ENCODE peak calls at places on chromosome 14, in ten cellular contexts. S is Peyer's patch, K is GM23248, Z is heart left ventricle, P is cardiac muscle cell, Q is right lobe of liver, M is psoas muscle, F is left ventricle myocardium inferior, R is kidney, T is tibial nerve. X is an unnamed sample.

GRCh38 chr14:41872906-41873305 is 266.2 kb downstream of the LRFN5 start:
- DNase-seq in S (no peak), K (peak; percentile 57), Z (no peak), P (peak; percentile 25), Q (no peak), M (no peak), F (no peak), R (no peak), T (no peak), X (no peak)

GRCh38 chr14:61866932-61867920 is 105.0 kb downstream of the SNAPC1 start:
- DNase-seq in S (no peak), K (peak; percentile 4), Z (no peak), P (no peak), Q (no peak), M (no peak), F (no peak), R (no peak), T (no peak), X (no peak)

GRCh38 chr14:61502459-61503093 is 181.2 kb downstream of the PRKCH start:
- DNase-seq in S (no peak), K (no peak), Z (no peak), P (peak; percentile 54), Q (no peak), M (no peak), F (no peak), R (no peak), T (no peak), X (no peak)

GRCh38 chr14:104290058-104290667 is 151.8 kb downstream of the KIF26A start:
- DNase-seq in S (peak; percentile 33), K (no peak), Z (no peak), P (no peak), Q (peak; percentile 40), M (peak; percentile 46), F (peak; percentile 6), R (peak; percentile 35), T (no peak), X (peak; percentile 28)

GRCh38 chr14:100750762-100751699 is 24.3 kb downstream of the DLK1 start:
- DNase-seq in S (no peak), K (no peak), Z (no peak), P (no peak), Q (no peak), M (no peak), F (no peak), R (no peak), T (no peak), X (no peak)

GRCh38 chr14:99751539-99752485 is 41.4 kb upstream of the EML1 start:
- DNase-seq in S (no peak), K (peak; percentile 62), Z (no peak), P (no peak), Q (peak; percentile 22), M (no peak), F (peak; percentile 11), R (peak; percentile 49), T (no peak), X (no peak)

GRCh38 chr14:24734917-24735500 is 101.0 kb upstream of the GZMB start:
- DNase-seq in S (peak; percentile 70), K (peak; percentile 80), Z (peak; percentile 39), P (peak; percentile 82), Q (no peak), M (no peak), F (no peak), R (no peak), T (peak; percentile 84), X (peak; percentile 45)

GRCh38 chr14:49971156-49972141 is 78.6 kb downstream of the ARF6 start:
- DNase-seq in S (peak; percentile 84), K (no peak), Z (no peak), P (peak; percentile 73), Q (no peak), M (no peak), F (no peak), R (no peak), T (no peak), X (no peak)

GRCh38 chr14:100782516-100783320 is 43.2 kb upstream of the MEG3 start:
- DNase-seq in S (no peak), K (no peak), Z (no peak), P (no peak), Q (no peak), M (peak; percentile 25), F (no peak), R (peak; percentile 27), T (no peak), X (no peak)

GRCh38 chr14:54253195-54253947 is 143.4 kb upstream of the CDKN3 start:
- DNase-seq in S (no peak), K (peak; percentile 95), Z (no peak), P (peak; percentile 49), Q (no peak), M (no peak), F (no peak), R (no peak), T (no peak), X (no peak)

GRCh38 chr14:61213930-61214329 is 67.2 kb downstream of the TMEM30B start:
- DNase-seq in S (no peak), K (peak; percentile 55), Z (no peak), P (no peak), Q (no peak), M (no peak), F (no peak), R (no peak), T (no peak), X (no peak)

DNA sequence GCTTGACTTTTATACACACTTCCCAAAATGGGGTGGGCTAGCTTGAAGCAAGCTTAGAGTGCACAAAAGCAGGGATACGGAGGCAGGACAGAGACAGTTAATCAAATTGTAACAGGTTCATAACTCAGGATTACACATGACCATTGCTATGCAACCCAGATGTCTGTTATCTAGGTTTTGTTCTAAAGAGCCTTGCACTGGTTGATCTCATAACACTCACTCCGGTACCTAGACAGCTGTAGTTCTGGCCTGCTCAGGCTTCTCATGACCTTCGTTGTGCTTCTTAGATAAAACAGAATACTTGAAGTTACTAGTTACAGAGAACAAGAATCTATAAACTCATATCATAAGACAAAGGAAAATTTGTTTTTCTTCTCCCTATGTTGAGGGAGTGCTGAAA is 983.4 kb downstream of the TMEM121 start:
- DNase-seq in S (no peak), K (no peak), Z (no peak), P (no peak), Q (no peak), M (no peak), F (no peak), R (no peak), T (no peak), X (no peak)
- H3K9me3 ChIP-seq in S (no peaks in the 10 kb centered on the region), K (no peaks in the 10 kb centered on the region), Z (no peaks in the 10 kb centered on the region), P (no peaks in the 10 kb centered on the region), Q (no peaks in the 10 kb centered on the region), M (no peaks in the 10 kb centered on the region), F (no peaks in the 10 kb centered on the region), R (no peaks in the 10 kb centered on the region), T (no peaks in the 10 kb centered on the region), X (no peaks in the 10 kb centered on the region)

GRCh38 chr14:82546401-82546800 is 1012.7 kb upstream of the SEL1L start:
- DNase-seq in S (no peak), K (no peak), Z (no peak), P (no peak), Q (no peak), M (no peak), F (no peak), R (no peak), T (no peak), X (no peak)
- H3K27ac ChIP-seq in S (no peak overlapping the region), K (no peak overlapping the region), Z (no peak overlapping the region), P (no peak overlapping the region), Q (no peak overlapping the region), M (no peak overlapping the region), F (no peak overlapping the region), R (no peak overlapping the region), T (no peak overlapping the region), X (no peak overlapping the region)

DNA sequence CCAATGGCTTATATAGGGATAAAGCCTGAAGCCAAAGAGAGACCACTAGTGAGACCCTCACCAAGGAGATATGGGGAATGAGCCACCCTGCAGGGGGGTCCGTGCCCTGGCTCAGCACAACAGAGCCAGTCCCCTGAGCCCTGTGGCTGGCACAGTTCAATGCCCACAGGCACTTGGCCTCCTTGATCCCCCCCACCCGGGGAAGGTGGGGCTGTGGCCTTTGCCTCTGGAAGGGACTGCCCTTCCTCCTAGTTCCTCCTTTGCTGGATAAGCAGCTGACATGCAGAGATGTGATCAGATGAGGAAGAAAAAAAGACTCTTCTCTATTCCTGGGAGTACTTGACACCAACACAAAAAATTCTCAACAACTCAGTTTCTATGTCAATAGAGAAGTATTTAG is 19.9 kb downstream of the TTC7B start:
- DNase-seq in S (no peak), K (no peak), Z (no peak), P (no peak), Q (peak; percentile 56), M (peak; percentile 52), F (no peak), R (no peak), T (no peak), X (no peak)
- H3K9me3 ChIP-seq in S (no peaks in the 10 kb centered on the region), K (no peaks in the 10 kb centered on the region), Z (no peaks in the 10 kb centered on the region), P (no peaks in the 10 kb centered on the region), Q (no peaks in the 10 kb centered on the region), M (no peaks in the 10 kb centered on the region), F (no peaks in the 10 kb centered on the region), R (no peaks in the 10 kb centered on the region), T (no peaks in the 10 kb centered on the region), X (no peaks in the 10 kb centered on the region)

GRCh38 chr14:59317346-59317745 is 128.9 kb downstream of the DAAM1 start:
- DNase-seq in S (no peak), K (no peak), Z (no peak), P (no peak), Q (no peak), M (no peak), F (no peak), R (no peak), T (no peak), X (no peak)

GRCh38 chr14:59320771-59321170 is 132.3 kb downstream of the DAAM1 start:
- DNase-seq in S (no peak), K (peak; percentile 66), Z (no peak), P (peak; percentile 52), Q (no peak), M (no peak), F (no peak), R (no peak), T (no peak), X (no peak)

GRCh38 chr14:59317782-59318505 is 129.5 kb downstream of the DAAM1 start:
- DNase-seq in S (no peak), K (no peak), Z (no peak), P (no peak), Q (no peak), M (no peak), F (no peak), R (no peak), T (no peak), X (no peak)

GRCh38 chr14:59318908-59319307 is 130.4 kb downstream of the DAAM1 start:
- DNase-seq in S (no peak), K (no peak), Z (no peak), P (peak; percentile 41), Q (no peak), M (no peak), F (no peak), R (no peak), T (no peak), X (no peak)

DNA sequence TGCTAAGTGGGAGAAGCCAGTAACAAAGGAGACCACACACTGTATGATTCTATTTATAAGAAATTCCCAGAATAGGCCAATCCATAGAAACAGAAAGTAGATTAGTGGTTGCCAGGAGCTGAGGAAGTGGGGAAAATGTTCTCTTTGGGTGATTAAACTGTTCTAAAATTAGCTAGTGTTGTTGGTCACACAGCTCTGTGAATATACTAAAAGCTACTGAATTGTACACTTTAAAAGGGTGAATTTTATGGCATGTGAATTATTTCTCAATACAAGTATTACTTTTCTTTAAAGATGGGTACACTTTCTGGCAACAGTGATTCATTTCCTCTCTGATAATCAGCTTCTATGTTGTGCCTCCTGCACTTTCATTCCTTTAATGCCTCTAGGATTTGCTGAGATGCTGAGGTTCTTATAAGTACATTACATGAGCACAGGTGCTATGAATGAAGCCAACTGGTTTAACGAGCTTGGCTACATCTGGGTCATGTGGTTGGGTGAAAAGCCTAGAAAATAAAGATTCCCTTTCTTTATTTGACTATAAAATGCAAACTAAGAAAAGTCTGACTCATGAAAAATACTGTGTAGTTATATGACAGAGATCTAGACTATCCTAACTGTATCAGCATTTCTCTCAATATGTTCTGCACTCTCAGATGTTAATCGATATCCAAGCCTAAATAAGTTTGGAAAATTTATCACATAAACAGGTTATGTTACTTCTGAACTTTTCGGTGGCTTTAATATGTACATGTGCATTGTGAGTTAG is 132.9 kb downstream of the DAAM1 start:
- DNase-seq in S (no peak), K (peak; percentile 69), Z (no peak), P (peak; percentile 82), Q (no peak), M (no peak), F (no peak), R (no peak), T (no peak), X (no peak)
- H3K27ac ChIP-seq in S (no peak overlapping the region), K (peak overlapping the region; percentile 76), Z (peak overlapping the region; percentile 79), P (peak overlapping the region; percentile 84), Q (peak overlapping the region; percentile 26), M (peak overlapping the region; percentile 12), F (peak overlapping the region; percentile 87), R (peak overlapping the region; percentile 44), T (peak overlapping the region; percentile 28), X (no peak overlapping the region)